ENCODE peak calls at places on chromosomes 1 and 21, in seven cellular contexts. C is IMR-90, J is hepatocyte, B is heart right ventricle, Y is cardiac muscle cell, I is K562, R is A549. F is an unnamed sample.

GRCh38 chr1:53431725-53432306 is 27.4 kb upstream of the DMRTB1 start:
- DNase-seq in B (no peak), I (no peak), C (no peak), J (no peak), R (no peak), Y (no peak), F (no peak)

GRCh38 chr1:46043491-46044017 is 88.9 kb downstream of the PIK3R3 start:
- DNase-seq in C (no peak), B (no peak), I (no peak), Y (no peak), J (no peak), R (no peak), F (no peak)

GRCh38 chr1:44260792-44261474 is 47.7 kb downstream of the DMAP1 start:
- DNase-seq in Y (no peak), B (no peak), R (no peak), C (no peak), J (no peak), I (peak; percentile 12), F (no peak)

GRCh38 chr1:92951141-92951582 is 10.1 kb downstream of the DIPK1A start:
- DNase-seq in C (peak; percentile 71), R (peak; percentile 60), B (no peak), I (peak; percentile 67), J (peak; percentile 17), Y (peak; percentile 67), F (peak; percentile 86)

GRCh38 chr1:81679972-81680371 is 120.8 kb upstream of the ADGRL2 start:
- DNase-seq in C (peak; percentile 45), I (no peak), R (no peak), Y (peak; percentile 90), B (no peak), J (peak; percentile 59), F (peak; percentile 82)

GRCh38 chr1:3730556-3731247 is 21.5 kb upstream of the CCDC27 start:
- DNase-seq in I (no peak), B (peak; percentile 8), J (no peak), R (no peak), C (no peak), Y (no peak), F (no peak)

GRCh38 chr1:235722858-235723257 is 73.3 kb upstream of the GNG4 start:
- DNase-seq in C (no peak), J (no peak), B (no peak), R (no peak), I (no peak), Y (no peak), F (no peak)

GRCh38 chr21:25791321-25791720 is 56.5 kb downstream of the GABPA start:
- DNase-seq in J (no peak), C (no peak), R (peak; percentile 10), I (no peak), Y (no peak), B (no peak), F (no peak)

GRCh38 chr1:158122823-158123390 is 57.8 kb upstream of the CD1D start:
- DNase-seq in J (no peak), C (no peak), B (no peak), Y (no peak), I (no peak), R (no peak), F (no peak)

GRCh38 chr1:183270541-183271141 is 84.6 kb downstream of the LAMC2 start:
- DNase-seq in Y (peak; percentile 86), C (peak; percentile 96), R (no peak), B (peak; percentile 44), J (no peak), I (no peak), F (peak; percentile 77)

GRCh38 chr21:43277481-43278351 is 108.9 kb downstream of the CRYAA start:
- DNase-seq in I (no peak), J (no peak), C (no peak), R (no peak), Y (no peak), B (peak; percentile 38), F (no peak)

GRCh38 chr1:174021611-174022079 is 512 bp downstream of the RC3H1 start:
- DNase-seq in Y (peak; percentile 64), J (peak; percentile 78), B (no peak), I (peak; percentile 76), R (peak; percentile 59), C (peak; percentile 35), F (peak; percentile 56)

DNA sequence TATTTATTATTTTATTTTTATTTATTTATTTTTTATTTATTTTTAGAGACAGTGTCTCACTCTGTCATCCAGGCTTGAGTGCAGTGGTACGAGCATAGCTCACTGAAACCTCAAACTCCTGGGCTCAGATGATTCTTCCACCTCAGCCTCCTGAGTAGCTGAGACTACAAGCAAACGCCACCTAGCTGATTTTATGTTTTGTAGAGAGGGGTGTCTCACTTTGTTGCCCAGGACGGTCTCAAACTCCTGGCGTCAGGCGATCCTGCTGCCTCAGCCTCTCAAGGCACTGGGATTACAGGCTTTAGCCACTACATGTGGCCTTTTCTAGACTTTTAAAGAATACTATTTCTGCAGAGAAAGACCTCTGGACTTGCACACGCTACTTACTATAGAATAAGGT is 61.3 kb upstream of the C1orf53 start:
- DNase-seq in C (no peak), J (no peak), I (peak; percentile 48), R (no peak), B (no peak), Y (no peak), F (no peak)
- TF ChIP-seq CTCF in C (no peak), J (no peak), I (no peak), R (peak; percentile 9), B (no peak), Y (no peak), F (no peak)

GRCh38 chr21:36263797-36264196 is 56.2 kb upstream of the MORC3 start:
- DNase-seq in B (no peak), R (no peak), I (no peak), Y (no peak), J (no peak), C (no peak), F (no peak)

GRCh38 chr21:36260030-36260787 is 59.8 kb upstream of the MORC3 start:
- DNase-seq in R (peak; percentile 40), C (peak; percentile 73), Y (peak; percentile 81), I (peak; percentile 74), J (peak; percentile 77), B (no peak), F (peak; percentile 80)

GRCh38 chr21:36261459-36261858 is 58.5 kb upstream of the MORC3 start:
- DNase-seq in R (no peak), B (no peak), C (no peak), Y (no peak), J (no peak), I (no peak), F (no peak)

GRCh38 chr21:36257657-36258056 is 62.3 kb upstream of the MORC3 start:
- DNase-seq in R (no peak), J (no peak), C (no peak), B (no peak), I (no peak), Y (no peak), F (no peak)

GRCh38 chr21:36260802-36261201 is 59.2 kb upstream of the MORC3 start:
- DNase-seq in Y (no peak), J (no peak), R (no peak), I (no peak), C (no peak), B (no peak), F (no peak)
- H3K4me3 ChIP-seq in Y (no peak overlapping the region), J (no peak overlapping the region), R (no peak overlapping the region), I (peak overlapping the region; percentile 35), C (no peak overlapping the region), B (peak overlapping the region; percentile 55), F (no peak overlapping the region)

DNA sequence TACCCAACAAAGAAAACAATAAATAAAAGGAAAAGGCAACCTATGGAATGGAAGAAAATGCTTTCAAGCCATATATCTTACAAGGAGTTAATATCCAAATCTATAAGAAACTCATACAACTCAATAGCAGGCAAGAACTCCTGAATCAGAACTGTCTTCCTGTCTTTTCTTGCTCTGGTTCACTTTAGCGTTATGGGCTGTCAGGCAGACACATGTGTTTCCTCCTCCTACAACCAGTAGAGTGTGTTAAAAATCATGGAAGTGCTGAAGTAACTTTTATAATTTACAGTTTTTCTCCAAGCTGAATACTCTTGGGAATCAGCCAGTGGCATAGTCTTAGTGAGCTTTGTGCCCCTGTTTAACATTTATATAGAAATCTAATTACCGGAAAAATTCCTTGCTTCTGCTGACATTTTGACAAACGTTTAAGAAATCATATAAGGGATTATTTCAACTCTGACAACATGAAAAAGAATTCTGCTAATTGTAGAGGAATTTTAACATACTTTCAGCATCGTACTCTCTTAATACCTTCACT is 113.2 kb upstream of the RGS18 start:
- DNase-seq in R (no peak), C (no peak), Y (peak; percentile 1), B (no peak), J (no peak), I (peak; percentile 9), F (no peak)
- TF ChIP-seq CTCF in R (no peak), C (no peak), Y (no peak), B (no peak), J (no peak), I (no peak), F (no peak)

GRCh38 chr1:1373493-1374067 is 1.4 kb downstream of the AURKAIP1 start:
- DNase-seq in J (no peak), R (no peak), Y (no peak), I (no peak), B (peak; percentile 25), C (no peak), F (no peak)
- H3K4me3 ChIP-seq in J (no peak overlapping the region), R (peak overlapping the region; percentile 94), Y (peak overlapping the region; percentile 86), I (peak overlapping the region; percentile 100), B (peak overlapping the region; percentile 80), C (peak overlapping the region; percentile 59), F (peak overlapping the region; percentile 95)

GRCh38 chr1:67524143-67525052 is 94.2 kb upstream of the SERBP1 start:
- DNase-seq in I (no peak), B (no peak), J (no peak), C (no peak), Y (no peak), R (no peak), F (no peak)
- TF ChIP-seq CTCF in I (peak; percentile 55), B (no peak), J (peak; percentile 21), C (peak; percentile 22), Y (peak; percentile 25), R (no peak), F (peak; percentile 1)

GRCh38 chr1:190478193-190479007 is 736 bp upstream of the BRINP3 start:
- DNase-seq in Y (peak; percentile 51), J (peak; percentile 46), C (peak; percentile 37), B (no peak), I (no peak), R (peak; percentile 24), F (peak; percentile 33)
- H3K4me3 ChIP-seq in Y (peak overlapping the region; percentile 38), J (peak overlapping the region; percentile 69), C (peak overlapping the region; percentile 52), B (no peak overlapping the region), I (no peak overlapping the region), R (peak overlapping the region; percentile 50), F (peak overlapping the region; percentile 8)